ENCODE peak calls at places on chromosomes 6 and 20, in eight cellular contexts. One of them, this sample, is unnamed.
A peak's percentile ranks its signal among the peaks of the same experiment; 100 is the strongest.

GRCh38 chr20:1396264-1396663 is 3.4 kb upstream of the FKBP1A start:
- DNase-seq in Ammon's horn: no peak
- DNase-seq in psoas muscle: no peak
- DNase-seq in A549: no peak
- DNase-seq in body of pancreas: no peak
- DNase-seq in tibial artery: no peak
- DNase-seq in activated CD4-positive, alpha-beta T cell treated with anti-CD3 and anti-CD28 coated beads, Interleukin-2, amount 50 U/mL, for 24 hours: no peak
- DNase-seq in stimulated activated CD8-positive, alpha-beta memory T cell treated with anti-CD3 and anti-CD28 coated beads, Interleukin-7, amount 100 ng/mL, for 1 hour: no peak
- DNase-seq in this sample: no peak

GRCh38 chr6:71977860-71978259 is 91.5 kb downstream of the RIMS1 start:
- DNase-seq in activated CD4-positive, alpha-beta T cell treated with anti-CD3 and anti-CD28 coated beads, Interleukin-2, amount 50 U/mL, for 24 hours: no peak
- DNase-seq in tibial artery: no peak
- DNase-seq in body of pancreas: no peak
- DNase-seq in stimulated activated CD8-positive, alpha-beta memory T cell treated with anti-CD3 and anti-CD28 coated beads, Interleukin-7, amount 100 ng/mL, for 1 hour: no peak
- DNase-seq in A549: no peak
- DNase-seq in Ammon's horn: no peak
- DNase-seq in psoas muscle: no peak
- DNase-seq in this sample: no peak

GRCh38 chr6:125073071-125073470 is 80.5 kb upstream of the TPD52L1 start:
- DNase-seq in psoas muscle: no peak
- DNase-seq in tibial artery: no peak
- DNase-seq in A549: no peak
- DNase-seq in stimulated activated CD8-positive, alpha-beta memory T cell treated with anti-CD3 and anti-CD28 coated beads, Interleukin-7, amount 100 ng/mL, for 1 hour: no peak
- DNase-seq in activated CD4-positive, alpha-beta T cell treated with anti-CD3 and anti-CD28 coated beads, Interleukin-2, amount 50 U/mL, for 24 hours: no peak
- DNase-seq in body of pancreas: no peak
- DNase-seq in Ammon's horn: no peak
- DNase-seq in this sample: no peak

GRCh38 chr20:35762461-35762860 is 9.4 kb upstream of the PHF20 start:
- DNase-seq in Ammon's horn: no peak
- DNase-seq in body of pancreas: no peak
- DNase-seq in tibial artery: no peak
- DNase-seq in psoas muscle: no peak
- DNase-seq in stimulated activated CD8-positive, alpha-beta memory T cell treated with anti-CD3 and anti-CD28 coated beads, Interleukin-7, amount 100 ng/mL, for 1 hour: no peak
- DNase-seq in activated CD4-positive, alpha-beta T cell treated with anti-CD3 and anti-CD28 coated beads, Interleukin-2, amount 50 U/mL, for 24 hours: no peak
- DNase-seq in A549: no peak
- DNase-seq in this sample: no peak

GRCh38 chr6:37653933-37654565 is 43.6 kb downstream of the MDGA1 start:
- DNase-seq in Ammon's horn: no peak
- DNase-seq in psoas muscle: no peak
- DNase-seq in activated CD4-positive, alpha-beta T cell treated with anti-CD3 and anti-CD28 coated beads, Interleukin-2, amount 50 U/mL, for 24 hours: peak; percentile 13
- DNase-seq in tibial artery: no peak
- DNase-seq in A549: peak; percentile 67
- DNase-seq in body of pancreas: no peak
- DNase-seq in stimulated activated CD8-positive, alpha-beta memory T cell treated with anti-CD3 and anti-CD28 coated beads, Interleukin-7, amount 100 ng/mL, for 1 hour: no peak
- DNase-seq in this sample: no peak

GRCh38 chr20:3164763-3165410 is 5.2 kb upstream of the FASTKD5 start:
- DNase-seq in A549: no peak
- DNase-seq in Ammon's horn: no peak
- DNase-seq in body of pancreas: no peak
- DNase-seq in psoas muscle: no peak
- DNase-seq in stimulated activated CD8-positive, alpha-beta memory T cell treated with anti-CD3 and anti-CD28 coated beads, Interleukin-7, amount 100 ng/mL, for 1 hour: no peak
- DNase-seq in activated CD4-positive, alpha-beta T cell treated with anti-CD3 and anti-CD28 coated beads, Interleukin-2, amount 50 U/mL, for 24 hours: no peak
- DNase-seq in tibial artery: no peak
- DNase-seq in this sample: no peak

GRCh38 chr6:27019651-27020552 is 227.6 kb upstream of the PRSS16 start:
- DNase-seq in stimulated activated CD8-positive, alpha-beta memory T cell treated with anti-CD3 and anti-CD28 coated beads, Interleukin-7, amount 100 ng/mL, for 1 hour: no peak
- DNase-seq in Ammon's horn: peak; percentile 86
- DNase-seq in A549: peak; percentile 96
- DNase-seq in psoas muscle: peak; percentile 88
- DNase-seq in tibial artery: peak; percentile 79
- DNase-seq in activated CD4-positive, alpha-beta T cell treated with anti-CD3 and anti-CD28 coated beads, Interleukin-2, amount 50 U/mL, for 24 hours: peak; percentile 9
- DNase-seq in body of pancreas: peak; percentile 92
- DNase-seq in this sample: peak; percentile 90

GRCh38 chr20:17743677-17744076 is 43.9 kb downstream of the BANF2 start:
- DNase-seq in psoas muscle: no peak
- DNase-seq in tibial artery: no peak
- DNase-seq in stimulated activated CD8-positive, alpha-beta memory T cell treated with anti-CD3 and anti-CD28 coated beads, Interleukin-7, amount 100 ng/mL, for 1 hour: no peak
- DNase-seq in activated CD4-positive, alpha-beta T cell treated with anti-CD3 and anti-CD28 coated beads, Interleukin-2, amount 50 U/mL, for 24 hours: no peak
- DNase-seq in A549: no peak
- DNase-seq in Ammon's horn: no peak
- DNase-seq in body of pancreas: no peak
- DNase-seq in this sample: no peak

GRCh38 chr20:9059931-9060330 is 9.0 kb upstream of the PLCB4 start:
- DNase-seq in psoas muscle: no peak
- DNase-seq in A549: peak; percentile 37
- DNase-seq in body of pancreas: no peak
- DNase-seq in activated CD4-positive, alpha-beta T cell treated with anti-CD3 and anti-CD28 coated beads, Interleukin-2, amount 50 U/mL, for 24 hours: no peak
- DNase-seq in tibial artery: no peak
- DNase-seq in stimulated activated CD8-positive, alpha-beta memory T cell treated with anti-CD3 and anti-CD28 coated beads, Interleukin-7, amount 100 ng/mL, for 1 hour: no peak
- DNase-seq in Ammon's horn: no peak
- DNase-seq in this sample: no peak

GRCh38 chr20:17655865-17656489 is 26.1 kb downstream of the RRBP1 start:
- DNase-seq in A549: no peak
- DNase-seq in Ammon's horn: no peak
- DNase-seq in activated CD4-positive, alpha-beta T cell treated with anti-CD3 and anti-CD28 coated beads, Interleukin-2, amount 50 U/mL, for 24 hours: no peak
- DNase-seq in stimulated activated CD8-positive, alpha-beta memory T cell treated with anti-CD3 and anti-CD28 coated beads, Interleukin-7, amount 100 ng/mL, for 1 hour: no peak
- DNase-seq in psoas muscle: peak; percentile 28
- DNase-seq in body of pancreas: no peak
- DNase-seq in tibial artery: peak; percentile 15
- DNase-seq in this sample: no peak

GRCh38 chr6:79538481-79538971 is 1.3 kb upstream of the LCA5 start:
- DNase-seq in activated CD4-positive, alpha-beta T cell treated with anti-CD3 and anti-CD28 coated beads, Interleukin-2, amount 50 U/mL, for 24 hours: no peak
- DNase-seq in tibial artery: no peak
- DNase-seq in Ammon's horn: peak; percentile 32
- DNase-seq in body of pancreas: no peak
- DNase-seq in psoas muscle: no peak
- DNase-seq in A549: no peak
- DNase-seq in stimulated activated CD8-positive, alpha-beta memory T cell treated with anti-CD3 and anti-CD28 coated beads, Interleukin-7, amount 100 ng/mL, for 1 hour: no peak
- DNase-seq in this sample: no peak

GRCh38 chr6:129186988-129187387 is 304.1 kb downstream of the LAMA2 start:
- DNase-seq in activated CD4-positive, alpha-beta T cell treated with anti-CD3 and anti-CD28 coated beads, Interleukin-2, amount 50 U/mL, for 24 hours: no peak
- DNase-seq in body of pancreas: no peak
- DNase-seq in psoas muscle: no peak
- DNase-seq in Ammon's horn: no peak
- DNase-seq in tibial artery: no peak
- DNase-seq in A549: no peak
- DNase-seq in stimulated activated CD8-positive, alpha-beta memory T cell treated with anti-CD3 and anti-CD28 coated beads, Interleukin-7, amount 100 ng/mL, for 1 hour: no peak
- DNase-seq in this sample: no peak

GRCh38 chr6:127382413-127382812 is 39.0 kb upstream of the ECHDC1 start:
- DNase-seq in body of pancreas: no peak
- DNase-seq in psoas muscle: no peak
- DNase-seq in tibial artery: no peak
- DNase-seq in stimulated activated CD8-positive, alpha-beta memory T cell treated with anti-CD3 and anti-CD28 coated beads, Interleukin-7, amount 100 ng/mL, for 1 hour: no peak
- DNase-seq in activated CD4-positive, alpha-beta T cell treated with anti-CD3 and anti-CD28 coated beads, Interleukin-2, amount 50 U/mL, for 24 hours: no peak
- DNase-seq in Ammon's horn: no peak
- DNase-seq in A549: no peak
- DNase-seq in this sample: no peak

GRCh38 chr6:122392564-122393338 is 6.7 kb upstream of the HSF2 start:
- DNase-seq in stimulated activated CD8-positive, alpha-beta memory T cell treated with anti-CD3 and anti-CD28 coated beads, Interleukin-7, amount 100 ng/mL, for 1 hour: no peak
- DNase-seq in A549: no peak
- DNase-seq in activated CD4-positive, alpha-beta T cell treated with anti-CD3 and anti-CD28 coated beads, Interleukin-2, amount 50 U/mL, for 24 hours: no peak
- DNase-seq in psoas muscle: no peak
- DNase-seq in Ammon's horn: no peak
- DNase-seq in tibial artery: no peak
- DNase-seq in body of pancreas: no peak
- DNase-seq in this sample: no peak

GRCh38 chr6:33815854-33816253 is 12.1 kb upstream of the MLN start:
- DNase-seq in Ammon's horn: peak; percentile 57
- DNase-seq in A549: no peak
- DNase-seq in psoas muscle: no peak
- DNase-seq in activated CD4-positive, alpha-beta T cell treated with anti-CD3 and anti-CD28 coated beads, Interleukin-2, amount 50 U/mL, for 24 hours: no peak
- DNase-seq in stimulated activated CD8-positive, alpha-beta memory T cell treated with anti-CD3 and anti-CD28 coated beads, Interleukin-7, amount 100 ng/mL, for 1 hour: no peak
- DNase-seq in body of pancreas: no peak
- DNase-seq in tibial artery: no peak
- DNase-seq in this sample: no peak

GRCh38 chr20:36361406-36361805 is 55.3 kb downstream of the DLGAP4 start:
- DNase-seq in A549: no peak
- DNase-seq in activated CD4-positive, alpha-beta T cell treated with anti-CD3 and anti-CD28 coated beads, Interleukin-2, amount 50 U/mL, for 24 hours: no peak
- DNase-seq in stimulated activated CD8-positive, alpha-beta memory T cell treated with anti-CD3 and anti-CD28 coated beads, Interleukin-7, amount 100 ng/mL, for 1 hour: no peak
- DNase-seq in Ammon's horn: no peak
- DNase-seq in body of pancreas: no peak
- DNase-seq in tibial artery: no peak
- DNase-seq in psoas muscle: no peak
- DNase-seq in this sample: no peak

GRCh38 chr6:144262470-144263369 is 22.4 kb upstream of the UTRN start:
- DNase-seq in psoas muscle: no peak
- DNase-seq in tibial artery: no peak
- DNase-seq in A549: peak; percentile 25
- DNase-seq in stimulated activated CD8-positive, alpha-beta memory T cell treated with anti-CD3 and anti-CD28 coated beads, Interleukin-7, amount 100 ng/mL, for 1 hour: no peak
- DNase-seq in activated CD4-positive, alpha-beta T cell treated with anti-CD3 and anti-CD28 coated beads, Interleukin-2, amount 50 U/mL, for 24 hours: no peak
- DNase-seq in body of pancreas: no peak
- DNase-seq in Ammon's horn: no peak
- DNase-seq in this sample: no peak

GRCh38 chr6:131451330-131452195 is 121.5 kb upstream of the ARG1 start:
- DNase-seq in tibial artery: no peak
- DNase-seq in activated CD4-positive, alpha-beta T cell treated with anti-CD3 and anti-CD28 coated beads, Interleukin-2, amount 50 U/mL, for 24 hours: no peak
- DNase-seq in Ammon's horn: no peak
- DNase-seq in body of pancreas: no peak
- DNase-seq in stimulated activated CD8-positive, alpha-beta memory T cell treated with anti-CD3 and anti-CD28 coated beads, Interleukin-7, amount 100 ng/mL, for 1 hour: no peak
- DNase-seq in A549: no peak
- DNase-seq in psoas muscle: no peak
- DNase-seq in this sample: no peak

GRCh38 chr6:89375902-89376301 is 23.4 kb upstream of the UBE2J1 start:
- DNase-seq in body of pancreas: no peak
- DNase-seq in tibial artery: no peak
- DNase-seq in stimulated activated CD8-positive, alpha-beta memory T cell treated with anti-CD3 and anti-CD28 coated beads, Interleukin-7, amount 100 ng/mL, for 1 hour: no peak
- DNase-seq in activated CD4-positive, alpha-beta T cell treated with anti-CD3 and anti-CD28 coated beads, Interleukin-2, amount 50 U/mL, for 24 hours: no peak
- DNase-seq in A549: no peak
- DNase-seq in psoas muscle: no peak
- DNase-seq in Ammon's horn: no peak
- DNase-seq in this sample: no peak

GRCh38 chr20:271069-271468 is 13.5 kb downstream of the DEFB132 start:
- DNase-seq in psoas muscle: no peak
- DNase-seq in tibial artery: no peak
- DNase-seq in activated CD4-positive, alpha-beta T cell treated with anti-CD3 and anti-CD28 coated beads, Interleukin-2, amount 50 U/mL, for 24 hours: no peak
- DNase-seq in Ammon's horn: no peak
- DNase-seq in body of pancreas: no peak
- DNase-seq in A549: no peak
- DNase-seq in stimulated activated CD8-positive, alpha-beta memory T cell treated with anti-CD3 and anti-CD28 coated beads, Interleukin-7, amount 100 ng/mL, for 1 hour: no peak
- DNase-seq in this sample: no peak